ENCODE peak calls at places on chromosomes 13 and 19, in five cellular contexts. One of them, this sample, is unnamed.

GRCh38 chr19:57452307-57452706 is 4.6 kb downstream of the VN1R1 start:
- DNase-seq in A549: no peak
- DNase-seq in IMR-90: no peak
- DNase-seq in HCT116: no peak
- DNase-seq in uterus: no peak
- DNase-seq in this sample: no peak

GRCh38 chr13:43783820-43784219 is 3.0 kb downstream of the ENOX1 start:
- DNase-seq in IMR-90: peak; percentile 8
- DNase-seq in A549: peak; percentile 27
- DNase-seq in uterus: no peak
- DNase-seq in HCT116: no peak
- DNase-seq in this sample: no peak

GRCh38 chr13:19742651-19743050 is 40.1 kb downstream of the PSPC1 start:
- DNase-seq in HCT116: no peak
- DNase-seq in A549: no peak
- DNase-seq in IMR-90: no peak
- DNase-seq in uterus: no peak
- DNase-seq in this sample: no peak

GRCh38 chr19:33470686-33471085 is 50.9 kb downstream of the PEPD start:
- DNase-seq in IMR-90: no peak
- DNase-seq in HCT116: no peak
- DNase-seq in A549: no peak
- DNase-seq in uterus: no peak
- DNase-seq in this sample: no peak

GRCh38 chr19:4713384-4713951 is 10.2 kb downstream of the DPP9 start:
- DNase-seq in IMR-90: peak; percentile 97
- DNase-seq in A549: peak; percentile 94
- DNase-seq in uterus: peak; percentile 87
- DNase-seq in HCT116: peak; percentile 94
- DNase-seq in this sample: peak; percentile 98

GRCh38 chr13:40430234-40430633 is 236.2 kb downstream of the FOXO1 start:
- DNase-seq in A549: no peak
- DNase-seq in IMR-90: no peak
- DNase-seq in HCT116: no peak
- DNase-seq in uterus: peak; percentile 31
- DNase-seq in this sample: no peak

GRCh38 chr19:49340069-49340864 is 5.1 kb downstream of the CD37 start:
- DNase-seq in IMR-90: no peak
- DNase-seq in uterus: peak; percentile 70
- DNase-seq in HCT116: no peak
- DNase-seq in A549: no peak
- DNase-seq in this sample: no peak

GRCh38 chr19:49553451-49554271 is 25.9 kb downstream of the RCN3 start:
- DNase-seq in HCT116: no peak
- DNase-seq in A549: no peak
- DNase-seq in IMR-90: peak; percentile 69
- DNase-seq in uterus: no peak
- DNase-seq in this sample: peak; percentile 81

GRCh38 chr13:25778808-25779207 is 273.0 kb downstream of the SHISA2 start:
- DNase-seq in uterus: no peak
- DNase-seq in A549: no peak
- DNase-seq in IMR-90: no peak
- DNase-seq in HCT116: no peak
- DNase-seq in this sample: no peak

GRCh38 chr19:41323023-41323422 is 13.1 kb downstream of the CCDC97 start:
- DNase-seq in A549: no peak
- DNase-seq in HCT116: no peak
- DNase-seq in uterus: peak; percentile 62
- DNase-seq in IMR-90: peak; percentile 92
- DNase-seq in this sample: no peak

GRCh38 chr19:32692727-32693061 is 1.1 kb downstream of the NUDT19 start:
- DNase-seq in HCT116: no peak
- DNase-seq in IMR-90: no peak
- DNase-seq in A549: peak; percentile 61
- DNase-seq in uterus: no peak
- DNase-seq in this sample: no peak

GRCh38 chr13:98487016-98487415 is 89.9 kb downstream of the STK24 start:
- DNase-seq in uterus: no peak
- DNase-seq in HCT116: no peak
- DNase-seq in A549: no peak
- DNase-seq in IMR-90: peak; percentile 53
- DNase-seq in this sample: no peak

GRCh38 chr13:98484289-98485219 is 92.4 kb downstream of the STK24 start:
- DNase-seq in A549: peak; percentile 96
- DNase-seq in uterus: peak; percentile 77
- DNase-seq in HCT116: peak; percentile 97
- DNase-seq in IMR-90: peak; percentile 95
- DNase-seq in this sample: peak; percentile 99

GRCh38 chr13:98487522-98487921 is 89.4 kb downstream of the STK24 start:
- DNase-seq in A549: no peak
- DNase-seq in HCT116: no peak
- DNase-seq in uterus: no peak
- DNase-seq in IMR-90: no peak
- DNase-seq in this sample: no peak

GRCh38 chr13:98485561-98485960 is 91.3 kb downstream of the STK24 start:
- DNase-seq in IMR-90: no peak
- DNase-seq in HCT116: no peak
- DNase-seq in A549: no peak
- DNase-seq in uterus: no peak
- DNase-seq in this sample: no peak

GRCh38 chr13:98486412-98486811 is 90.5 kb downstream of the STK24 start:
- DNase-seq in IMR-90: no peak
- DNase-seq in uterus: no peak
- DNase-seq in A549: no peak
- DNase-seq in HCT116: no peak
- DNase-seq in this sample: no peak
- TF ChIP-seq POLR2A in IMR-90: no peak
- TF ChIP-seq POLR2A in uterus: no peak
- TF ChIP-seq POLR2A in A549: no peak
- TF ChIP-seq POLR2A in HCT116: no peak
- TF ChIP-seq POLR2A in this sample: no peak

DNA sequence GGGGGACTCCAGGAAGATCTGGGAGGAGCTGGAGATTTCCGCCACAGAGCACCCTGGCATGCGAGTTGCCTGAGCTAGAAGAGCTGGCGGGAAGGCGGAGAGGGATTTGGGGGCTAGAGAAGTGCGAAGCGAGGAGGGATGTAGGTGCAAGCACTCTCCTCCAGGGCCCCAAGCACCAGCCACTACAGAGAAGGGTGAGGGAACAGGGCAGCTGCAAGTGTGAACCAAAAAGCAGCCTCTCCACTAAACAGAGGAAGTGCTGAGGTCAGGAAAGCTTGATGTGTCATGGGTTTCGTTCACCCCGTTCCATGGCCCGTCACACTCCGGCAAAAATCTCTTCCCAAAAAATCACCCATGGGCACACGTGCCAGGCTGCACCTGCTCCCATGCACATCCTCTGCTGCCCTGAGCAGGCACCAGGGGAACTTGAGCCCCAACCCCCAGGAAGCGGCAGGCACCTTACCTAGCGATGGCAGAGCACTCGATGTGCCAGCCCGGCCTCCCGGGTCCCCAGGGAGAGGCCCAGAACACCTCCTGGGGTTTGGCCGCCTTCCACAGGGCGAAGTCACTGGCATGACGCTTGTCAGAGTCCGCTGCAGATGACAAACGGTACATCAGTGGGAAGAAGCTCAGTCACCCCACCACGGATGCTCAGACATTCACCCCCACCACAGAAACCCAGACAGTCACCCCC is 29.3 kb downstream of the CARS2 start:
- DNase-seq in uterus: no peak
- DNase-seq in IMR-90: no peak
- DNase-seq in HCT116: no peak
- DNase-seq in A549: no peak
- DNase-seq in this sample: no peak
- TF ChIP-seq POLR2A in uterus: no peak
- TF ChIP-seq POLR2A in IMR-90: no peak
- TF ChIP-seq POLR2A in HCT116: no peak
- TF ChIP-seq POLR2A in A549: no peak
- TF ChIP-seq POLR2A in this sample: no peak

DNA sequence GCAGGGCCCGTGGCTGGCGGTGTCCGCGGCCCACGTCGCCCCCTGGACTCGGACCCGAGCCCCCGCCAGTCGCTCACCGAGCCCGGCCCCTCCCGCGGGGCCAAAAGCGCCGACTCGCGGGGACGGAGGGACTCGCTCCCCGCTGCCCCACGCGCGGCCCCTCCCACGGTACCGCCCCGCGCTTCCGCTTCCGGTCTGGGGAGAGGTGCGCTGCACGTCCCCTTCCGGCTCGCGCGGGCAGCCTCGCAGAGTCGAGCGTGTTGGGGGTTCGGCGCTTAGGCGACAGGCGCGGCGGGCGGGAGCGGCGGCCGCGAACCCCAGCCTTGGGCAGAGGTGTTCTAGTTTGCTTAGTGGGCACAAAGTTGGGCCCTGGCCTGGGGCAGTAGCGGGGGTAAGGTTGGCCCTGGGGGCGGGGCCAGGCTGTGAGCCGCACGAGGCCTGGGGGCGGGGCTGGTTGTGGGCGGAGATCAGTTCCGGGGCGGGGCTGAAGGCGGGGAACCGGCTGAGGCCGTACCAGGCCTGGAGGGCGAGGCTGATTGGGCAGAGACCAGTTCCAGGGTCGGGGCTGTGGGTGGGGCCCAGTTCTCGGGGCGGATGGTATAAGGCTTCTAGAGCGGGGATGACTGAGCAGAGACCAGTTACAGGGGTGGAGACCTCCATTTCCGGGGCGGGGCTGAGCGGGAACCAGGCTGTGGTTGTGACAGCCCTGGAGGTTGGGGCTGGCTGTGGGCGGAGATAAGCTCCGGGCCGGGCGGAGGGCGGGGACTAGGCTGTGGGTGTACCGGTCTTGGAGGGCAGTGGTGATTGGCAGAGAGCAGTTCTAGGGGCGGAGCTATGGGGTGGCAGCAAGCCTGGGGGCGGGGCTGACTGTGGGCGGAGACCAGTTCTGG is at the start of the genes MBD3L1 and ZNF558:
- DNase-seq in A549: peak; percentile 96
- DNase-seq in IMR-90: peak; percentile 97
- DNase-seq in uterus: peak; percentile 99
- DNase-seq in HCT116: peak; percentile 93
- DNase-seq in this sample: peak; percentile 97
- TF ChIP-seq POLR2A in A549: peak; percentile 46
- TF ChIP-seq POLR2A in IMR-90: peak; percentile 89
- TF ChIP-seq POLR2A in uterus: peak; percentile 72
- TF ChIP-seq POLR2A in HCT116: peak; percentile 43
- TF ChIP-seq POLR2A in this sample: peak; percentile 71

GRCh38 chr19:13483215-13483614 is 23.1 kb downstream of the CACNA1A start:
- DNase-seq in HCT116: peak; percentile 23
- DNase-seq in A549: peak; percentile 16
- DNase-seq in IMR-90: no peak
- DNase-seq in uterus: no peak
- DNase-seq in this sample: no peak
- TF ChIP-seq POLR2A in HCT116: no peak
- TF ChIP-seq POLR2A in A549: no peak
- TF ChIP-seq POLR2A in IMR-90: no peak
- TF ChIP-seq POLR2A in uterus: no peak
- TF ChIP-seq POLR2A in this sample: no peak